ENCODE peak calls at places on chromosome 2, in eight cellular contexts. G is stimulated activated CD8-positive, alpha-beta memory T cell treated with anti-CD3 and anti-CD28 coated beads, Interleukin-7, amount 100 ng/mL, for 1 hour; E is GM03348; K is lung; C is AG08396; T is glutamatergic neuron; B is NCI-H510A treated with DMSO at 0.1 percent for 48 hours; U is Daoy. A is an unnamed sample.
A peak's percentile ranks its signal among the peaks of the same experiment; 100 is the strongest.

GRCh38 chr2:181309161-181309560 is 148.0 kb upstream of the ITGA4 start:
- DNase-seq in G (no peak), E (no peak), K (no peak), C (no peak), T (no peak), B (no peak), U (no peak), A (no peak)

GRCh38 chr2:147630585-147630984 is 214.2 kb upstream of the ACVR2A start:
- DNase-seq in G (no peak), E (no peak), K (no peak), C (no peak), T (no peak), B (no peak), U (no peak), A (no peak)

GRCh38 chr2:37201766-37202165 is 5.5 kb downstream of the CEBPZOS start:
- DNase-seq in G (peak; percentile 25), E (no peak), K (no peak), C (no peak), T (no peak), B (no peak), U (peak; percentile 27), A (no peak)

GRCh38 chr2:21165350-21165749 is 41.6 kb downstream of the TDRD15 start:
- DNase-seq in G (no peak), E (no peak), K (no peak), C (no peak), T (no peak), B (no peak), U (no peak), A (no peak)

GRCh38 chr2:191113761-191114160 is 37.0 kb downstream of the STAT4 start:
- DNase-seq in G (no peak), E (no peak), K (no peak), C (no peak), T (no peak), B (no peak), U (no peak), A (no peak)

GRCh38 chr2:28094794-28095193 is 204.3 kb downstream of the BABAM2 start:
- DNase-seq in G (no peak), E (no peak), K (no peak), C (no peak), T (no peak), B (no peak), U (no peak), A (no peak)

GRCh38 chr2:173999272-173999671 is 34.1 kb upstream of the SP3 start:
- DNase-seq in G (no peak), E (no peak), K (no peak), C (no peak), T (no peak), B (no peak), U (no peak), A (peak; percentile 23)

GRCh38 chr2:25596506-25596905 is 76.9 kb downstream of the DTNB start:
- DNase-seq in G (no peak), E (no peak), K (no peak), C (no peak), T (no peak), B (no peak), U (no peak), A (no peak)

GRCh38 chr2:190847504-190848201 is 33.0 kb upstream of the GLS start:
- DNase-seq in G (no peak), E (peak; percentile 15), K (no peak), C (no peak), T (no peak), B (no peak), U (no peak), A (no peak)

GRCh38 chr2:145022021-145022670 is 502.2 kb upstream of the ZEB2 start:
- DNase-seq in G (no peak), E (no peak), K (no peak), C (no peak), T (no peak), B (no peak), U (no peak), A (no peak)

GRCh38 chr2:71313016-71313766 is 18.4 kb upstream of the ZNF638 start:
- DNase-seq in G (no peak), E (peak; percentile 17), K (no peak), C (no peak), T (no peak), B (no peak), U (no peak), A (no peak)

GRCh38 chr2:36458106-36458505 is 102.5 kb downstream of the CRIM1 start:
- DNase-seq in G (no peak), E (no peak), K (no peak), C (no peak), T (no peak), B (no peak), U (no peak), A (no peak)

GRCh38 chr2:5374736-5375135 is 317.4 kb upstream of the SOX11 start:
- DNase-seq in G (no peak), E (no peak), K (no peak), C (no peak), T (no peak), B (no peak), U (no peak), A (no peak)

GRCh38 chr2:1981850-1982249 is 237.5 kb upstream of the PXDN start:
- DNase-seq in G (no peak), E (no peak), K (no peak), C (no peak), T (no peak), B (no peak), U (no peak), A (no peak)

GRCh38 chr2:133843091-133843490 is 274.8 kb upstream of the NCKAP5 start:
- DNase-seq in G (no peak), E (no peak), K (no peak), C (no peak), T (no peak), B (no peak), U (no peak), A (no peak)

GRCh38 chr2:218964041-218964771 is 4.7 kb downstream of the CDK5R2 start:
- DNase-seq in G (no peak), E (no peak), K (no peak), C (peak; percentile 78), T (peak; percentile 44), B (peak; percentile 65), U (peak; percentile 89), A (no peak)

GRCh38 chr2:159209341-159210306 is 76.9 kb downstream of the WDSUB1 start:
- DNase-seq in G (peak; percentile 19), E (no peak), K (no peak), C (no peak), T (no peak), B (no peak), U (no peak), A (peak; percentile 86)

GRCh38 chr2:102037681-102038080 is 45.9 kb downstream of the IL1R2 start:
- DNase-seq in G (no peak), E (peak; percentile 68), K (no peak), C (no peak), T (no peak), B (no peak), U (no peak), A (no peak)

GRCh38 chr2:23447405-23447804 is 62.4 kb downstream of the KLHL29 start:
- DNase-seq in G (no peak), E (no peak), K (no peak), C (no peak), T (no peak), B (no peak), U (no peak), A (no peak)

GRCh38 chr2:68974946-68975665 is 670 bp downstream of the GKN1 start:
- DNase-seq in G (no peak), E (no peak), K (no peak), C (no peak), T (no peak), B (no peak), U (no peak), A (no peak)

GRCh38 chr2:104321141-104321799 is 532.6 kb upstream of the POU3F3 start:
- DNase-seq in G (no peak), E (no peak), K (no peak), C (no peak), T (peak; percentile 24), B (no peak), U (no peak), A (no peak)

GRCh38 chr2:166360426-166360825 is 15.3 kb downstream of the SCN9A start:
- DNase-seq in G (no peak), E (no peak), K (no peak), C (no peak), T (no peak), B (no peak), U (no peak), A (no peak)

GRCh38 chr2:95719473-95720060 is 127.8 kb downstream of the TRIM43 start:
- DNase-seq in G (no peak), E (no peak), K (peak; percentile 59), C (no peak), T (no peak), B (no peak), U (no peak), A (peak; percentile 96)

GRCh38 chr2:217632036-217632435 is 370.8 kb downstream of the TNS1 start:
- DNase-seq in G (no peak), E (no peak), K (no peak), C (no peak), T (no peak), B (no peak), U (no peak), A (no peak)

GRCh38 chr2:149158957-149159356 is 120.5 kb downstream of the LYPD6B start:
- DNase-seq in G (no peak), E (no peak), K (no peak), C (no peak), T (no peak), B (no peak), U (no peak), A (no peak)

GRCh38 chr2:43985359-43985758 is 10.4 kb downstream of the LRPPRC start:
- DNase-seq in G (no peak), E (no peak), K (no peak), C (no peak), T (no peak), B (peak; percentile 4), U (no peak), A (no peak)

GRCh38 chr2:65370387-65371093 is 61.9 kb downstream of the SPRED2 start:
- DNase-seq in G (no peak), E (no peak), K (no peak), C (no peak), T (peak; percentile 51), B (peak; percentile 65), U (no peak), A (no peak)

GRCh38 chr2:127479219-127479825 is 47.0 kb downstream of the IWS1 start:
- DNase-seq in G (no peak), E (peak; percentile 67), K (no peak), C (peak; percentile 47), T (no peak), B (peak; percentile 71), U (peak; percentile 24), A (no peak)